ENCODE peak calls at places on chromosomes 6 and 20, in six cellular contexts. X is AG09319, U is Peyer's patch, R is colonic mucosa, F is hepatocyte, K is astrocyte of the cerebellum. D is an unnamed sample.

GRCh38 chr6:151154418-151154817 is 85.3 kb upstream of the AKAP12 start:
- DNase-seq in K (no peak), X (no peak), U (no peak), F (peak), R (no peak), D (no peak)

GRCh38 chr6:47061631-47062300 is 19.6 kb upstream of the ADGRF1 start:
- DNase-seq in X (no peak), F (no peak), U (no peak), R (no peak), K (no peak), D (no peak)

GRCh38 chr20:61525781-61526431 is 273.8 kb downstream of the CDH4 start:
- DNase-seq in R (no peak), K (no peak), U (no peak), X (no peak), F (no peak), D (no peak)

GRCh38 chr6:35694462-35694861 is 5.7 kb upstream of the FKBP5 start:
- DNase-seq in F (no peak), K (no peak), U (no peak), X (no peak), R (no peak), D (no peak)

GRCh38 chr20:41027872-41028358 is 707 bp upstream of the TOP1 start:
- DNase-seq in U (no peak), R (no peak), F (no peak), X (no peak), K (no peak), D (no peak)

GRCh38 chr6:8731874-8732273 is 296.5 kb upstream of the SLC35B3 start:
- DNase-seq in X (no peak), K (no peak), F (no peak), U (no peak), R (no peak), D (no peak)

GRCh38 chr6:47414517-47415167 is 62.9 kb upstream of the CD2AP start:
- DNase-seq in K (no peak), R (no peak), X (peak), F (peak), U (no peak), D (no peak)

GRCh38 chr6:51489133-51489532 is 598.3 kb downstream of the PKHD1 start:
- DNase-seq in X (no peak), R (no peak), F (no peak), K (no peak), U (no peak), D (no peak)

GRCh38 chr6:16089232-16089843 is 39.5 kb upstream of the MYLIP start:
- DNase-seq in U (no peak), K (no peak), R (no peak), F (no peak), X (no peak), D (no peak)

GRCh38 chr20:44622501-44623270 is 28.8 kb downstream of the ADA start:
- DNase-seq in X (no peak), R (no peak), U (no peak), K (no peak), F (no peak), D (no peak)

GRCh38 chr20:25984933-25985332 is 288.3 kb upstream of the ZNF337 start:
- DNase-seq in X (peak), K (no peak), R (peak), U (no peak), F (no peak), D (peak)

GRCh38 chr20:35181731-35182130 is 9.9 kb downstream of the PROCR start:
- DNase-seq in F (no peak), X (no peak), K (peak), R (no peak), U (no peak), D (no peak)

GRCh38 chr6:45577836-45578504 is 200.2 kb upstream of the SUPT3H start:
- DNase-seq in U (no peak), R (no peak), X (peak), K (no peak), F (no peak), D (no peak)

GRCh38 chr6:142816024-142816423 is 129.0 kb downstream of the HIVEP2 start:
- DNase-seq in R (no peak), U (no peak), K (no peak), X (no peak), F (no peak), D (no peak)

GRCh38 chr6:40308533-40309306 is 278.4 kb downstream of the LRFN2 start:
- DNase-seq in R (peak), U (peak), X (peak), F (peak), K (peak), D (peak)

GRCh38 chr6:158868122-158868480 is 48.9 kb upstream of the EZR start:
- DNase-seq in F (no peak), K (no peak), U (peak), R (no peak), X (no peak), D (no peak)

GRCh38 chr20:31440012-31440659 is at the start of gene DEFB123:
- DNase-seq in U (no peak), K (no peak), R (no peak), X (no peak), F (no peak), D (no peak)
- TF ChIP-seq CTCF in U (no peak), K (no peak), R (no peak), X (no peak), F (no peak), D (peak)

DNA sequence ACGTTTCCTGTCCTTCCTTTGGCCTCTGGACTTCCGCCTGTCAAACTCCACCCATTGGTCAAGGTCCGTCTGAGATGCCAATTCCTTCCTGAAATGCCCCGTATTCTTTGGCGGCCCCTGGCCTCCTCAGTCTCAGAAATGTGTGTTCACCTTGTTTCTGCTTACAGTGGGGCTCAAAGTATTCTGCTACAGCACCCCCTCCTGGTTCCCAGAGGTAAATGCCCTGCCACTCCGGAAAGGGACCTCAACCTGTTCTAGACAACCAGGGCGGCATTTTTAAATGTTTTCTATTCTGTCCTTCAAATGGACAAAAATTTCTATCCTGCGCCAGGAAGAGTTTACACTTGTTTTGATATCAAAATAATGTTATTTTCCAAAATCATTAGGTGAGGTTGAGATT is 12.1 kb upstream of the PAX1 start:
- DNase-seq in R (no peak), X (no peak), F (no peak), K (no peak), U (no peak), D (no peak)
- TF ChIP-seq CTCF in R (no peak), X (no peak), F (peak), K (no peak), U (no peak), D (peak)

GRCh38 chr6:144809120-144809519 is 524.0 kb downstream of the UTRN start:
- DNase-seq in U (no peak), R (no peak), F (no peak), K (no peak), X (no peak), D (no peak)
- TF ChIP-seq CTCF in U (no peak), R (no peak), F (no peak), K (no peak), X (no peak), D (no peak)

GRCh38 chr6:111799576-111800467 is 73.4 kb downstream of the FYN start:
- DNase-seq in R (no peak), U (no peak), X (no peak), F (no peak), K (no peak), D (no peak)
- TF ChIP-seq CTCF in R (no peak), U (no peak), X (peak), F (no peak), K (no peak), D (peak)

GRCh38 chr6:84182001-84182400 is 45.4 kb downstream of the CEP162 start:
- DNase-seq in F (no peak), U (no peak), K (no peak), R (no peak), X (no peak), D (no peak)
- TF ChIP-seq CTCF in F (no peak), U (no peak), K (no peak), R (no peak), X (no peak), D (no peak)

GRCh38 chr6:120005292-120005976 is 655.9 kb upstream of the MAN1A1 start:
- DNase-seq in K (no peak), X (no peak), U (no peak), R (no peak), F (no peak), D (no peak)

DNA sequence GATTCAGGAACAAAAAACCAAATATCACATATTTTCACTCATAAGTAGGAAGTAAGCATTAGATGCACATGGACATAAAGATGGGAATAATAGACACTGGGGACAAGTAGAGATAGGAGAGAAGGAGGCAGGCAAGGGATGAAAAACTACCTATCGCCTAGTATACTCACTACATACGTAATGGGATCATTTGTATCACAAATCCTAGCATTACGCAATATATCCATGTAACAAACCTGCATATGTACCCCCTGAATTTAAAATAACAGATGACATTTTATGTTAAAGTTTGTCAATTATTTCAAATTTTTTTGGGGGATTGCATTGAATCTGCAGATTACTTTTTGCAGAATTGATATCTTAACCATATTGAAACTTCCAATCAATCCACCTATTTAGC is 660.5 kb upstream of the MAN1A1 start:
- DNase-seq in R (no peak), F (no peak), U (no peak), K (no peak), X (no peak), D (no peak)
- TF ChIP-seq CTCF in R (no peak), F (no peak), U (no peak), K (no peak), X (no peak), D (no peak)

GRCh38 chr6:102085257-102085656 is 691.7 kb downstream of the GRIK2 start:
- DNase-seq in F (no peak), X (no peak), K (no peak), R (no peak), U (no peak), D (no peak)
- TF ChIP-seq CTCF in F (no peak), X (no peak), K (no peak), R (no peak), U (no peak), D (no peak)

GRCh38 chr6:107418118-107418517 is 41.2 kb downstream of the PDSS2 start:
- DNase-seq in U (no peak), F (no peak), R (no peak), K (no peak), X (no peak), D (no peak)
- TF ChIP-seq CTCF in U (peak), F (no peak), R (no peak), K (peak), X (peak), D (peak)

D was measured in HFF-Myc.